ENCODE peak calls at places on chromosomes 7 and 10, in five cellular contexts. Q is coronary artery, K is colonic mucosa, X is Peyer's patch, O is nephron progenitor cell. C is an unnamed sample.

GRCh38 chr7:117044664-117045063 is 91.4 kb downstream of the ST7 start:
- DNase-seq in Q (no peak), K (no peak), O (no peak), X (no peak), C (no peak)

GRCh38 chr7:22676385-22676784 is 50.6 kb upstream of the IL6 start:
- DNase-seq in K (no peak), Q (no peak), O (no peak), X (no peak), C (no peak)

GRCh38 chr7:100629117-100629711 is 12.1 kb downstream of the TFR2 start:
- DNase-seq in O (peak), Q (no peak), K (no peak), X (no peak), C (no peak)

GRCh38 chr10:23968296-23968695 is 240.6 kb upstream of the KIAA1217 start:
- DNase-seq in X (no peak), K (no peak), Q (no peak), O (no peak), C (no peak)

GRCh38 chr7:150520145-150520544 is 5.5 kb downstream of the GIMAP7 start:
- DNase-seq in X (no peak), Q (no peak), O (no peak), K (no peak), C (no peak)

GRCh38 chr10:122114156-122114747 is 125.3 kb downstream of the TACC2 start:
- DNase-seq in Q (peak), O (no peak), X (no peak), K (no peak), C (no peak)

GRCh38 chr10:124138195-124138882 is 44.9 kb upstream of the CHST15 start:
- DNase-seq in X (peak), Q (no peak), O (no peak), K (no peak), C (no peak)

GRCh38 chr7:108020585-108020984 is 17.6 kb upstream of the LAMB1 start:
- DNase-seq in K (no peak), Q (no peak), O (no peak), X (no peak), C (no peak)

GRCh38 chr10:109963439-109963838 is 40.1 kb upstream of the XPNPEP1 start:
- DNase-seq in K (no peak), X (no peak), Q (no peak), O (no peak), C (no peak)

GRCh38 chr7:110522061-110522750 is 568.7 kb upstream of the LRRN3 start:
- DNase-seq in X (no peak), O (no peak), K (no peak), Q (no peak), C (no peak)

GRCh38 chr7:127932496-127932895 is 98.7 kb downstream of the LRRC4 start:
- DNase-seq in X (no peak), Q (no peak), O (no peak), K (no peak), C (no peak)

GRCh38 chr7:92598310-92598981 is 8.3 kb upstream of the FAM133B start:
- DNase-seq in X (no peak), K (no peak), O (no peak), Q (no peak), C (no peak)

GRCh38 chr10:3220853-3221252 is 48.3 kb upstream of the PITRM1 start:
- DNase-seq in K (no peak), O (no peak), Q (no peak), X (no peak), C (no peak)

GRCh38 chr7:87875151-87876039 is 765 bp downstream of the SLC25A40 start:
- DNase-seq in K (peak), O (peak), X (no peak), Q (peak), C (peak)

GRCh38 chr7:20508109-20508508 is 107.4 kb upstream of the ABCB5 start:
- DNase-seq in K (no peak), O (no peak), X (no peak), Q (no peak), C (no peak)
- TF ChIP-seq CTCF in K (no peak), O (no peak), X (no peak), Q (no peak), C (no peak)

GRCh38 chr7:134902058-134902457 is 84.2 kb upstream of the AGBL3 start:
- DNase-seq in X (no peak), Q (no peak), O (no peak), K (no peak), C (no peak)

GRCh38 chr7:134903073-134903790 is 83.1 kb upstream of the AGBL3 start:
- DNase-seq in K (no peak), Q (no peak), O (no peak), X (no peak), C (no peak)

GRCh38 chr7:134899729-134900128 is 86.6 kb upstream of the AGBL3 start:
- DNase-seq in O (no peak), X (no peak), K (no peak), Q (no peak), C (no peak)

GRCh38 chr7:134900430-134900876 is 85.9 kb upstream of the AGBL3 start:
- DNase-seq in O (no peak), K (no peak), Q (no peak), X (no peak), C (no peak)

DNA sequence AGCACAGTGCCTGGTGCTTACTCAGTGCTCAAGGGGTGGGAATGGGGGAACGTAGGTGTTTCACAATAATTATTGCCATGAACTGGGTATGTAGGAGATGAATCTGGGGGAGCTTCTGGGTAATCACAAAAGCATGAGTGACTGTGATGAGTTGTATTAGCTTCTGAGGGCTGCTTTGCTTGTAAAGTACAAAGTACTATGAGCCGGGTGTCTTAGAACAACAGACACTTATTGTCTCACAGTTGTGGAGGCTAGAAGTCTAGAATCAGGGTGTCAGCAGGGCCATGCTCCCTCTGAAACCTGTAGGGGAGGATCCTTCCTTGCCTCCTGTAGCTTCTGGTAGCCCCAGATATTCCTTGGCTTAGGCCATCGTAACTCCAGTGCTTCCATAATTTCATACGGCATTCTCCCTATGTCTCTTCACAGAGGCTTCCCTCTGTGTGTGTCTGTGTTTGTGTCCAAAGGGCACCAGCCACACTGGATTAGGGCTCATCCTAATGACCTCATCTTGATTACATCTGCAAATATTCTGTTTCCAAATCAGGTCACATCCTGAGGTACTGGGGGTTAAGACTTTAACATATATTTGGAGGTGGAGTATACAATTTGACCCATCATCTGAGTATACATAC is 84.8 kb upstream of the AGBL3 start:
- DNase-seq in O (no peak), X (no peak), Q (no peak), K (no peak), C (no peak)
- TF ChIP-seq CTCF in O (no peak), X (no peak), Q (no peak), K (no peak), C (no peak)

GRCh38 chr7:37284805-37285211 is 163.9 kb downstream of the ELMO1 start:
- DNase-seq in O (peak), X (peak), K (peak), Q (no peak), C (no peak)
- TF ChIP-seq CTCF in O (peak), X (peak), K (peak), Q (peak), C (peak)

DNA sequence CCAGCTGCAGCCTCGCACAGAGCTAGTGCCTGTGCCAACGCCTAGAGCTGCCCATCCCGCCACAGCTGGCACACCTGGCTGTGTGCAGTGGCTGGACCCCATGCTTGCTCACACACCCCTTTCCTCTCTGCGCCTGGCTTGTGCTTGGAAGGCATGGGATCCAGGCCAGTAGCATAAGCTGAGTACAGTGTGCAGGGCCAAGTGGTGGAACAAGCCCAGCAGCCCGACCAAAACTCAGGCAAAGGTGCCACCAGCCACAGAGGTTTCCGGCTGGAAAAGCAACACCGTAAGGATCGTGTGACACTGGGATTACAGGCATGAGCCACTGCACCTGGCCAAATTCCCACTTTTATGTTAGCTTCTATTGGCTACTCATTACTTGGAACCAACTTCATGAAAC is 38.4 kb downstream of the SCRN1 start:
- DNase-seq in Q (no peak), K (no peak), O (no peak), X (no peak), C (no peak)
- TF ChIP-seq CTCF in Q (no peak), K (no peak), O (no peak), X (no peak), C (no peak)

C was measured in D721Med.